ENCODE peak calls at places on chromosomes 2 and 18, in nine cellular contexts. X is ovary; I is ascending aorta; W is CD8-positive, alpha-beta T cell; R is esophagus squamous epithelium; G is heart right ventricle; T is stomach; N is endodermal cell; K is lung. O is an unnamed sample.

GRCh38 chr2:136407952-136408318 is 290.0 kb upstream of the CXCR4 start:
- DNase-seq in T (no peak), I (no peak), K (no peak), R (no peak), W (no peak), N (no peak), X (no peak), G (no peak), O (no peak)

GRCh38 chr2:69280017-69280671 is 106.9 kb downstream of the GFPT1 start:
- DNase-seq in X (no peak), I (no peak), N (peak; percentile 67), G (no peak), W (no peak), T (no peak), K (no peak), R (no peak), O (no peak)

GRCh38 chr18:21742323-21742687 is 1.7 kb downstream of the MIB1 start:
- DNase-seq in G (no peak), X (no peak), N (no peak), I (no peak), T (no peak), K (no peak), R (no peak), W (no peak), O (no peak)

GRCh38 chr18:21650301-21650700 is 38.2 kb downstream of the SNRPD1 start:
- DNase-seq in K (no peak), R (no peak), T (no peak), W (no peak), G (no peak), N (no peak), X (no peak), I (no peak), O (no peak)

GRCh38 chr2:147464737-147465437 is 379.9 kb upstream of the ACVR2A start:
- DNase-seq in G (no peak), W (no peak), R (no peak), T (no peak), N (no peak), X (no peak), I (no peak), K (no peak), O (no peak)

GRCh38 chr2:57758686-57759085 is 287.9 kb upstream of the VRK2 start:
- DNase-seq in X (no peak), K (no peak), R (no peak), I (no peak), T (no peak), N (no peak), G (no peak), W (no peak), O (no peak)

GRCh38 chr2:201406077-201406662 is 45.1 kb downstream of the TRAK2 start:
- DNase-seq in W (no peak), I (no peak), N (no peak), G (peak; percentile 61), K (no peak), T (no peak), R (no peak), X (no peak), O (peak; percentile 37)

GRCh38 chr2:22683911-22684310 is 701.1 kb upstream of the KLHL29 start:
- DNase-seq in G (no peak), W (no peak), R (no peak), T (no peak), K (no peak), I (no peak), N (no peak), X (no peak), O (no peak)

GRCh38 chr18:49362431-49362830 is 98.0 kb downstream of the DYM start:
- DNase-seq in R (no peak), G (no peak), W (no peak), K (no peak), N (no peak), T (no peak), I (no peak), X (no peak), O (no peak)

GRCh38 chr2:71746946-71747501 is 293.7 kb downstream of the DYSF start:
- DNase-seq in N (peak; percentile 55), G (no peak), R (no peak), T (no peak), I (peak; percentile 84), X (no peak), W (no peak), K (no peak), O (no peak)

GRCh38 chr2:72780483-72780882 is 45.4 kb downstream of the EXOC6B start:
- DNase-seq in X (no peak), G (peak; percentile 45), I (no peak), W (no peak), R (no peak), T (no peak), K (no peak), N (no peak), O (no peak)

GRCh38 chr2:31729442-31730092 is 148.8 kb upstream of the SRD5A2 start:
- DNase-seq in I (no peak), X (no peak), T (no peak), W (no peak), G (no peak), K (no peak), R (no peak), N (peak; percentile 64), O (no peak)

GRCh38 chr2:205822578-205822977 is 140.3 kb downstream of the NRP2 start:
- DNase-seq in T (no peak), R (no peak), I (no peak), N (no peak), K (no peak), G (no peak), W (no peak), X (no peak), O (no peak)

GRCh38 chr2:40592223-40592622 is 140.3 kb upstream of the SLC8A1 start:
- DNase-seq in I (no peak), G (no peak), R (no peak), X (no peak), N (no peak), T (no peak), W (no peak), K (no peak), O (no peak)

GRCh38 chr18:13608791-13609552 is 117.4 kb downstream of the FAM210A start:
- DNase-seq in K (no peak), X (no peak), R (no peak), N (no peak), G (no peak), I (no peak), T (no peak), W (peak; percentile 54), O (no peak)

GRCh38 chr2:152573168-152573567 is 144.1 kb downstream of the PRPF40A start:
- DNase-seq in W (no peak), K (no peak), I (no peak), X (no peak), G (no peak), T (no peak), N (no peak), R (no peak), O (no peak)

GRCh38 chr2:3493610-3493997 is 25.7 kb downstream of the ADI1 start:
- DNase-seq in I (no peak), K (no peak), W (no peak), G (peak; percentile 39), T (no peak), X (peak; percentile 75), R (no peak), N (peak; percentile 82), O (peak; percentile 56)

GRCh38 chr2:145022021-145022670 is 502.2 kb upstream of the ZEB2 start:
- DNase-seq in T (no peak), R (no peak), I (no peak), G (peak; percentile 16), W (no peak), X (no peak), N (no peak), K (no peak), O (no peak)
- TF ChIP-seq CTCF in T (no peak), R (no peak), I (no peak), G (no peak), W (no peak), X (no peak), N (no peak), K (no peak), O (no peak)

DNA sequence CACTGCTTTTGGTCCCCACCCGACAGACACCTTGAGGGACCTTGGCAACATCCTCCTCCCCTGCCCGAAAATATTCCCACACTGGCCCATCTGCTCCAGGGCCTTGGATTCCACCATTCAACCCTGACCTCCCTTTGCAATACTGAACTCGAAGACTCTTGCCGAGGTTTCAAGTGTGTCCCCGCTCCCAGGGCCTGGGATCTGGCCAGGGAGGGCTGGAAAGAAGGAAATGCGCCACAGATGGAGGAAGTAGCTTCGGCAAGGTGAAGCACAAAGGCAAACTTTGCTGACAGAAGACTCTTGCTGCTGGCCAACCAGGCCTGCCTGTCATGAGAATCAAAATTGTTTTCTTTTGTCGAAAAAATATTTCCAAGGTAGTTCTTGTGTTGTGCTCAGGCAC is 143.1 kb downstream of the ZFP36L2 start:
- DNase-seq in R (no peak), K (no peak), W (no peak), N (no peak), T (no peak), I (no peak), X (peak; percentile 67), G (peak; percentile 54), O (no peak)
- H3K27ac ChIP-seq in R (peak overlapping the region; percentile 85), K (peak overlapping the region; percentile 75), W (no peak overlapping the region), N (no peak overlapping the region), T (peak overlapping the region; percentile 91), I (peak overlapping the region; percentile 96), X (peak overlapping the region; percentile 91), G (peak overlapping the region; percentile 88), O (peak overlapping the region; percentile 30)

DNA sequence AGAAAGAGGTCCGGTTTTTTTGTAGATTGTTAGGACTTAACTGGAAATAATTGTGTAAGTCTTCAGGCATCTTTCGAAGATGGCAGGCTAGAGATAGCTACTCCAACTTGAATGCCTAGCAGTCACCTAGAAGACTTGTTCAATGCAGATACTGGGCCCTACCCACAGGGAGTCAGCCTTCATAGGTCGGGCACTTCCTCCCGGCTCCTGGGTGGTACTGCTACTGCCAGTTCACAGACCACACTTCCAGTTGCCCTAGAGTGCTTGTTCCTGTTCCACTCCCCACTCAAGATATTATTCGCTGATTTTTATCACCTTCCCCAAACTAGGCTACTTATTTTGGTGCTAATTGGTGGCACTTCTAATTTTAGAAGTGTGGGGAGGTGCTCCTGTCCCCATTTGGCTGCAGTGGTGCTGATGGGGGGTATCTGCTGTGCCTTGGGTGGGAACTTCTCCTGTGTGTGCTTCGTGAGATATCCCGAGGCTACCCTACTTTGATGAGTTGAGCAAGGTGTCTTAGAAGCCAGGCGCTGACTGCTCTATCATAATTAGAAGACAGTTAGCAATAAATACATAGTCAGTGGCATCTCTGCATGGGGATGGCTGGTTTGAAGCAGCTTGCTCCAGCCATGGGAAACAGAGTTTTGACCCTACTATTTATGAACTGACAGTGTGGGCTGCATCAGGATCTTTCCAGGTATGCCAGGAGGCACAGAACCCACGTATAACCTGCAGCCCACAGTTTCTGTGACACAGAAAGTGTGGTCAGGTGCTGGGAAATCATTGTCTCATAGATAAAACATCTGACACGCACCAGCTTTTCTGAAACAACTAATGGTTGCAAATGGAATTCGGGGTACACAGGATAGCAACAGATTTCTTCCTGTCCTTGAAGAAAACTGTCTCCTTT is 34.5 kb downstream of the INPP4A start:
- DNase-seq in T (no peak), R (no peak), I (no peak), X (no peak), W (peak; percentile 47), G (no peak), N (no peak), K (no peak), O (no peak)
- H3K4me1 ChIP-seq in T (peaks cover 96% of the 10 kb centered on the region), R (peaks cover 17% of the 10 kb centered on the region), I (peaks cover 16% of the 10 kb centered on the region), X (peaks cover 11% of the 10 kb centered on the region), W (peaks cover 99% of the 10 kb centered on the region), G (peaks cover 70% of the 10 kb centered on the region), N (peaks cover 21% of the 10 kb centered on the region), K (peaks cover 16% of the 10 kb centered on the region), O (peaks cover 85% of the 10 kb centered on the region)

DNA sequence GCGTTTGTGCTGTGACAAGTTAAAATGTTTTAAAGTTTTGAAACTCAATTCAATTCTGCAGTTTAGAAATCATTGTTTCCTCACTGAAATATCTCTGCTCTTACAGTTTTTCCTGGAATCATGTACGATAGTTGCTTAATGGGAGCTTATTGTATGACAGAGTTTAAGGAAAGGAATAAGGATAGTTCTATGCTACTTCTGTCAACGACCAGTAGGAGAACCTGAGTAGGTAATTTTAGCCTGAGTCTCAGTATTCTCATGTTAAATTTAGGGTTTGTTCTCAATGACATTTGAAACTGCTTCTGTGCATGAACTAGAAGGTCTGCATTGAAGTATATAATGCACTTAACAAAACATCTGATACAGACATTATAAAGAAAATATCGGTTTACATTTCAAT is 361.1 kb downstream of the CPS1 start:
- DNase-seq in G (no peak), N (no peak), K (no peak), W (no peak), I (no peak), R (no peak), T (no peak), X (no peak), O (no peak)
- TF ChIP-seq CTCF in G (no peak), N (peak; percentile 50), K (no peak), W (no peak), I (no peak), R (no peak), T (no peak), X (no peak), O (no peak)

O was measured in heart left ventricle.